ENCODE peak calls at places on chromosome 11, in seven cellular contexts. Y is C1 segment of cervical spinal cord; H is activated T-cell treated with anti-CD3 and anti-CD28 coated beads for 4 hours; K is DMS 273 treated with DMSO at 0.1 percent for 48 hours; S is GM06990; Z is M059J; U is activated naive CD8-positive, alpha-beta T cell treated with anti-CD3 and anti-CD28 coated beads, Interleukin-2, amount 50 U/mL, for 24 hours. A is an unnamed sample.

GRCh38 chr11:28834877-28835276 is 726.7 kb downstream of the METTL15 start:
- DNase-seq in Z (peak; percentile 89), U (no peak), H (no peak), S (no peak), K (no peak), Y (no peak), A (no peak)

GRCh38 chr11:33195391-33196190 is 34.3 kb upstream of the CSTF3 start:
- DNase-seq in Z (no peak), H (no peak), S (no peak), U (no peak), Y (no peak), K (no peak), A (no peak)

GRCh38 chr11:94107363-94107762 is 21.3 kb upstream of the PANX1 start:
- DNase-seq in Z (peak; percentile 5), K (no peak), H (no peak), Y (no peak), S (no peak), U (no peak), A (no peak)

GRCh38 chr11:7414729-7415536 is 70.4 kb upstream of the OLFML1 start:
- DNase-seq in Y (no peak), U (no peak), S (no peak), H (no peak), Z (no peak), K (no peak), A (no peak)

GRCh38 chr11:95092549-95093324 is 3.1 kb downstream of the ENDOD1 start:
- DNase-seq in U (peak; percentile 44), K (no peak), H (no peak), S (no peak), Y (no peak), Z (peak; percentile 88), A (no peak)

GRCh38 chr11:130218501-130218900 is 58.9 kb downstream of the ST14 start:
- DNase-seq in K (no peak), H (no peak), Z (no peak), S (no peak), Y (no peak), U (no peak), A (no peak)

GRCh38 chr11:26028294-26028954 is 303.5 kb upstream of the ANO3 start:
- DNase-seq in S (no peak), Z (peak; percentile 21), Y (no peak), U (no peak), K (no peak), H (no peak), A (no peak)

GRCh38 chr11:73752216-73752867 is 8.5 kb downstream of the RAB6A start:
- DNase-seq in Y (no peak), S (no peak), K (no peak), H (no peak), Z (peak; percentile 20), U (no peak), A (no peak)

GRCh38 chr11:113138731-113139130 is 175.7 kb upstream of the TTC12 start:
- DNase-seq in K (no peak), H (no peak), Y (no peak), Z (no peak), S (no peak), U (no peak), A (no peak)

GRCh38 chr11:1367721-1368120 is 22.0 kb upstream of the BRSK2 start:
- DNase-seq in K (no peak), Y (no peak), H (no peak), U (no peak), S (no peak), Z (no peak), A (peak; percentile 51)

GRCh38 chr11:130585545-130585944 is 137.1 kb downstream of the ADAMTS15 start:
- DNase-seq in K (no peak), H (no peak), Y (no peak), U (no peak), S (no peak), Z (peak; percentile 53), A (no peak)

GRCh38 chr11:2898366-2899079 is 12.9 kb upstream of the CDKN1C start:
- DNase-seq in H (no peak), S (no peak), Y (no peak), K (no peak), Z (peak; percentile 93), U (peak; percentile 62), A (no peak)

GRCh38 chr11:73147771-73148681 is 5.9 kb upstream of the FCHSD2 start:
- DNase-seq in H (no peak), Z (no peak), K (peak; percentile 7), Y (no peak), U (peak; percentile 21), S (peak; percentile 58), A (no peak)

GRCh38 chr11:46330154-46330886 is 16.9 kb upstream of the DGKZ start:
- DNase-seq in Z (no peak), U (no peak), Y (no peak), K (no peak), S (no peak), H (no peak), A (no peak)

GRCh38 chr11:66744485-66745355 is 15.7 kb upstream of the SPTBN2 start:
- DNase-seq in Z (peak; percentile 83), K (no peak), Y (peak; percentile 63), S (peak; percentile 89), U (peak; percentile 90), H (peak; percentile 88), A (peak; percentile 91)

GRCh38 chr11:68150029-68150428 is 28.8 kb upstream of the CHKA start:
- DNase-seq in Z (peak; percentile 89), K (no peak), H (no peak), S (no peak), U (no peak), Y (no peak), A (no peak)

GRCh38 chr11:115607621-115608191 is 103.5 kb upstream of the CADM1 start:
- DNase-seq in Y (no peak), Z (peak; percentile 49), H (no peak), U (no peak), K (no peak), S (no peak), A (no peak)

GRCh38 chr11:128709402-128709801 is 15.5 kb downstream of the FLI1 start:
- DNase-seq in K (no peak), Z (peak; percentile 96), S (no peak), U (no peak), Y (no peak), H (no peak), A (no peak)

GRCh38 chr11:8959546-8960166 is 4.6 kb downstream of the TMEM9B start:
- DNase-seq in Y (no peak), Z (peak; percentile 88), K (peak; percentile 5), H (peak; percentile 5), U (peak; percentile 16), S (peak; percentile 21), A (no peak)

GRCh38 chr11:32426819-32427615 is 8.3 kb downstream of the WT1 start:
- DNase-seq in S (no peak), K (no peak), U (no peak), Y (no peak), H (no peak), Z (peak; percentile 24), A (no peak)

GRCh38 chr11:34348919-34349318 is 8.9 kb downstream of the ABTB2 start:
- DNase-seq in Y (no peak), Z (no peak), K (no peak), S (no peak), H (no peak), U (no peak), A (no peak)

GRCh38 chr11:72352859-72353551 is 81.3 kb downstream of the CLPB start:
- DNase-seq in H (no peak), S (peak; percentile 30), Z (peak; percentile 16), K (peak; percentile 77), U (no peak), Y (no peak), A (no peak)

GRCh38 chr11:3127706-3128355 is 37.3 kb downstream of the OSBPL5 start:
- DNase-seq in U (no peak), S (no peak), Z (no peak), K (no peak), H (no peak), Y (no peak), A (no peak)

GRCh38 chr11:116420770-116421528 is 351.8 kb downstream of the BUD13 start:
- DNase-seq in H (no peak), Y (no peak), U (no peak), K (no peak), S (no peak), Z (peak; percentile 18), A (no peak)

GRCh38 chr11:82890941-82891340 is 9.3 kb downstream of the PRCP start:
- DNase-seq in S (no peak), K (no peak), H (no peak), U (no peak), Y (no peak), Z (no peak), A (no peak)

GRCh38 chr11:121514401-121514981 is 61.7 kb upstream of the SORL1-AS1 start:
- DNase-seq in K (no peak), S (no peak), Y (no peak), U (peak; percentile 18), H (no peak), Z (no peak), A (no peak)

GRCh38 chr11:88332851-88333250 is 4.7 kb downstream of the CTSC start:
- DNase-seq in Y (no peak), H (no peak), U (no peak), Z (no peak), K (no peak), S (no peak), A (no peak)

GRCh38 chr11:66289548-66290331 is 797 bp upstream of the YIF1A start:
- DNase-seq in K (no peak), H (peak; percentile 64), Z (no peak), U (peak; percentile 86), Y (peak; percentile 67), S (no peak), A (no peak)

GRCh38 chr11:130301002-130301401 is 13.7 kb downstream of the ZBTB44 start:
- DNase-seq in H (no peak), U (no peak), K (no peak), Z (no peak), S (no peak), Y (no peak), A (no peak)

GRCh38 chr11:17352925-17353227 is 1.3 kb downstream of the NCR3LG1 start:
- DNase-seq in K (no peak), Y (no peak), Z (peak; percentile 30), H (no peak), U (peak; percentile 53), S (peak; percentile 33), A (no peak)

A was measured in chondrocyte.